ENCODE peak calls at places on chromosome 5, in four cellular contexts. E is left ventricle myocardium inferior; S is activated CD8-positive, alpha-beta memory T cell treated with anti-CD3 and anti-CD28 coated beads for 48 hours; D is stimulated activated CD4-positive, alpha-beta T cell treated with anti-CD3 and anti-CD28 coated beads, Interleukin-4, amount 100 ng/mL, for 48 hours. R is an unnamed sample.

GRCh38 chr5:119129770-119130169 is 58.9 kb downstream of the DMXL1 start:
- DNase-seq in D (no peak), E (no peak), S (no peak), R (no peak)

GRCh38 chr5:59208468-59208867 is 625.6 kb downstream of the RAB3C start:
- DNase-seq in E (no peak), D (no peak), S (no peak), R (no peak)

GRCh38 chr5:151870820-151871219 is 53.8 kb downstream of the GLRA1 start:
- DNase-seq in E (no peak), D (no peak), S (no peak), R (no peak)

GRCh38 chr5:74206571-74207550 is 433.7 kb downstream of the ENC1 start:
- DNase-seq in D (no peak), E (peak), S (no peak), R (no peak)

GRCh38 chr5:2387224-2388004 is 364.1 kb downstream of the IRX2 start:
- DNase-seq in S (no peak), D (no peak), E (no peak), R (no peak)

GRCh38 chr5:16160706-16161105 is 18.9 kb downstream of the MARCHF11 start:
- DNase-seq in E (no peak), D (no peak), S (no peak), R (no peak)

GRCh38 chr5:58412932-58413331 is 47.0 kb downstream of the PLK2 start:
- DNase-seq in E (no peak), D (no peak), S (no peak), R (no peak)

GRCh38 chr5:115414406-115415142 is 118.1 kb upstream of the CCDC112 start:
- DNase-seq in D (no peak), S (no peak), E (no peak), R (no peak)

GRCh38 chr5:125311743-125312142 is 565.3 kb upstream of the ZNF608 start:
- DNase-seq in S (no peak), D (no peak), E (no peak), R (no peak)

GRCh38 chr5:14958196-14958595 is 86.6 kb upstream of the ANKH start:
- DNase-seq in S (no peak), E (no peak), D (no peak), R (no peak)

GRCh38 chr5:179153341-179153901 is 93.2 kb downstream of the ZNF354C start:
- DNase-seq in D (no peak), S (no peak), E (no peak), R (no peak)

GRCh38 chr5:124774002-124774318 is 27.5 kb upstream of the ZNF608 start:
- DNase-seq in S (no peak), D (no peak), E (no peak), R (no peak)

GRCh38 chr5:178474562-178475184 is 115.5 kb downstream of the COL23A1 start:
- DNase-seq in E (no peak), D (no peak), S (no peak), R (no peak)

R was measured in stimulated activated effector memory CD8-positive, alpha-beta T cell treated with anti-CD3 and anti-CD28 coated beads, Interleukin-12 subunit alpha, Interleukin-12 subunit beta, amount 100 ng/mL, for 72 hours.